ENCODE peak calls at places on chromosomes 6 and 20, in five cellular contexts. One of them, this sample, is unnamed. For H3K27me3, the result is how much of the 10 kb centered on the place peaks cover.

GRCh38 chr6:139659711-139660110 is 285.3 kb upstream of the CITED2 start:
- DNase-seq in PC-3: no peak
- DNase-seq in HCT116: no peak
- DNase-seq in upper lobe of right lung: no peak
- DNase-seq in uterus: no peak
- DNase-seq in this sample: no peak

GRCh38 chr6:154651656-154652055 is 81.6 kb upstream of the SCAF8 start:
- DNase-seq in PC-3: no peak
- DNase-seq in HCT116: no peak
- DNase-seq in upper lobe of right lung: no peak
- DNase-seq in uterus: no peak
- DNase-seq in this sample: peak

GRCh38 chr20:50967621-50968020 is 9.0 kb downstream of the MOCS3 start:
- DNase-seq in PC-3: no peak
- DNase-seq in HCT116: no peak
- DNase-seq in upper lobe of right lung: no peak
- DNase-seq in uterus: no peak
- DNase-seq in this sample: no peak

GRCh38 chr6:148445116-148445515 is 102.5 kb downstream of the SASH1 start:
- DNase-seq in PC-3: peak
- DNase-seq in HCT116: no peak
- DNase-seq in upper lobe of right lung: no peak
- DNase-seq in uterus: no peak
- DNase-seq in this sample: peak

GRCh38 chr6:44464051-44464450 is 76.5 kb downstream of the CDC5L start:
- DNase-seq in PC-3: no peak
- DNase-seq in HCT116: no peak
- DNase-seq in upper lobe of right lung: no peak
- DNase-seq in uterus: no peak
- DNase-seq in this sample: no peak

GRCh38 chr6:81863123-81863522 is 110.6 kb upstream of the TENT5A start:
- DNase-seq in PC-3: no peak
- DNase-seq in HCT116: no peak
- DNase-seq in upper lobe of right lung: no peak
- DNase-seq in uterus: no peak
- DNase-seq in this sample: no peak

GRCh38 chr20:44527716-44528199 is 5.9 kb upstream of the SERINC3 start:
- DNase-seq in PC-3: no peak
- DNase-seq in HCT116: no peak
- DNase-seq in upper lobe of right lung: no peak
- DNase-seq in uterus: no peak
- DNase-seq in this sample: no peak

GRCh38 chr6:33217246-33217645 is 8.9 kb downstream of the RING1 start:
- DNase-seq in PC-3: no peak
- DNase-seq in HCT116: no peak
- DNase-seq in upper lobe of right lung: no peak
- DNase-seq in uterus: no peak
- DNase-seq in this sample: peak

GRCh38 chr6:34178361-34179105 is 32.6 kb upstream of the GRM4 start:
- DNase-seq in PC-3: no peak
- DNase-seq in HCT116: no peak
- DNase-seq in upper lobe of right lung: peak
- DNase-seq in uterus: no peak
- DNase-seq in this sample: no peak

GRCh38 chr20:43857932-43858331 is 56.7 kb upstream of the TOX2 start:
- DNase-seq in PC-3: no peak
- DNase-seq in HCT116: no peak
- DNase-seq in upper lobe of right lung: no peak
- DNase-seq in uterus: no peak
- DNase-seq in this sample: no peak

GRCh38 chr6:162409986-162410715 is 317.4 kb downstream of the PRKN start:
- DNase-seq in PC-3: no peak
- DNase-seq in HCT116: no peak
- DNase-seq in upper lobe of right lung: no peak
- DNase-seq in uterus: no peak
- DNase-seq in this sample: no peak

GRCh38 chr6:85703359-85703758 is 60.7 kb upstream of the SYNCRIP start:
- DNase-seq in PC-3: no peak
- DNase-seq in HCT116: no peak
- DNase-seq in upper lobe of right lung: no peak
- DNase-seq in uterus: no peak
- DNase-seq in this sample: no peak

GRCh38 chr6:140091895-140092294 is 717.4 kb upstream of the CITED2 start:
- DNase-seq in PC-3: no peak
- DNase-seq in HCT116: no peak
- DNase-seq in upper lobe of right lung: no peak
- DNase-seq in uterus: no peak
- DNase-seq in this sample: no peak

GRCh38 chr6:120682145-120682544 is 652.1 kb downstream of the TBC1D32 start:
- DNase-seq in PC-3: no peak
- DNase-seq in HCT116: no peak
- DNase-seq in upper lobe of right lung: no peak
- DNase-seq in uterus: no peak
- DNase-seq in this sample: no peak

GRCh38 chr6:138531387-138531786 is 32.1 kb upstream of the NHSL1 start:
- DNase-seq in PC-3: no peak
- DNase-seq in HCT116: no peak
- DNase-seq in upper lobe of right lung: no peak
- DNase-seq in uterus: no peak
- DNase-seq in this sample: no peak

GRCh38 chr6:22785036-22785435 is 215.7 kb downstream of the HDGFL1 start:
- DNase-seq in PC-3: no peak
- DNase-seq in HCT116: no peak
- DNase-seq in upper lobe of right lung: no peak
- DNase-seq in uterus: no peak
- DNase-seq in this sample: no peak

GRCh38 chr6:83696674-83697073 is 12.2 kb downstream of the SNAP91 start:
- DNase-seq in PC-3: peak
- DNase-seq in HCT116: no peak
- DNase-seq in upper lobe of right lung: no peak
- DNase-seq in uterus: no peak
- DNase-seq in this sample: peak

GRCh38 chr20:25040438-25040831 is 17.5 kb downstream of the ACSS1 start:
- DNase-seq in PC-3: peak
- DNase-seq in HCT116: no peak
- DNase-seq in upper lobe of right lung: peak
- DNase-seq in uterus: peak
- DNase-seq in this sample: no peak

GRCh38 chr6:21780601-21781000 is 187.1 kb downstream of the SOX4 start:
- DNase-seq in PC-3: no peak
- DNase-seq in HCT116: no peak
- DNase-seq in upper lobe of right lung: no peak
- DNase-seq in uterus: no peak
- DNase-seq in this sample: no peak

GRCh38 chr6:33607784-33608161 is 13.3 kb upstream of the ITPR3 start:
- DNase-seq in PC-3: peak
- DNase-seq in HCT116: peak
- DNase-seq in upper lobe of right lung: no peak
- DNase-seq in uterus: no peak
- DNase-seq in this sample: no peak

GRCh38 chr6:167079853-167080297 is 43.0 kb upstream of the CCR6 start:
- DNase-seq in PC-3: no peak
- DNase-seq in HCT116: no peak
- DNase-seq in upper lobe of right lung: no peak
- DNase-seq in uterus: no peak
- DNase-seq in this sample: no peak

GRCh38 chr6:34115396-34116314 is 30.2 kb downstream of the GRM4 start:
- DNase-seq in PC-3: peak
- DNase-seq in HCT116: no peak
- DNase-seq in upper lobe of right lung: no peak
- DNase-seq in uterus: no peak
- DNase-seq in this sample: no peak

GRCh38 chr6:157487110-157487773 is 106.3 kb downstream of the ZDHHC14 start:
- DNase-seq in PC-3: no peak
- DNase-seq in HCT116: no peak
- DNase-seq in upper lobe of right lung: no peak
- DNase-seq in uterus: no peak
- DNase-seq in this sample: no peak

GRCh38 chr20:10357974-10358373 is 76.0 kb downstream of the MKKS start:
- DNase-seq in PC-3: no peak
- DNase-seq in HCT116: no peak
- DNase-seq in upper lobe of right lung: no peak
- DNase-seq in uterus: no peak
- DNase-seq in this sample: no peak
- TF ChIP-seq CTCF in PC-3: peak
- TF ChIP-seq CTCF in HCT116: peak
- TF ChIP-seq CTCF in upper lobe of right lung: peak
- TF ChIP-seq CTCF in uterus: no peak
- TF ChIP-seq CTCF in this sample: peak

DNA sequence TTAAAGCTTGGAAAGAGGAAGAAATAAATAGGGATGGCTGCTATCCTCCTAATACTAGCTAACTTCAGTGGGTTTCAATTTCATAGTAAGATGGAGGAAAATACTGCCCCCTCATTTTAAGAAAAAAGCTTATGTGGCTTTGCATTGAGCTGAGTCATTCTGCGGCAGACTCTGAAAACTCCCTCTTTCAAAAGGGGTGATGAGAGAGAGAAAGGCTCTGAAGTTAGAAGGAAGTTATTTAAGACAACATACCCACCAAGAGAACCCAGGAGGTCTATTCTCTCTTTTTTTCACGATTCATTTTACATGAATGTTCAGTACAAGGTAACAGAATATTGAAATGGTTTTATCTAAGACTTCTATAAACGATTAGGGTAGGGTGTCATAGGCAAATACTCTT is 4.5 kb downstream of the PRDM13 start:
- DNase-seq in PC-3: no peak
- DNase-seq in HCT116: no peak
- DNase-seq in upper lobe of right lung: no peak
- DNase-seq in uterus: no peak
- DNase-seq in this sample: no peak
- H3K27me3 ChIP-seq in PC-3: under half
- H3K27me3 ChIP-seq in HCT116: under half
- H3K27me3 ChIP-seq in upper lobe of right lung: half or more
- H3K27me3 ChIP-seq in uterus: under half
- H3K27me3 ChIP-seq in this sample: half or more

DNA sequence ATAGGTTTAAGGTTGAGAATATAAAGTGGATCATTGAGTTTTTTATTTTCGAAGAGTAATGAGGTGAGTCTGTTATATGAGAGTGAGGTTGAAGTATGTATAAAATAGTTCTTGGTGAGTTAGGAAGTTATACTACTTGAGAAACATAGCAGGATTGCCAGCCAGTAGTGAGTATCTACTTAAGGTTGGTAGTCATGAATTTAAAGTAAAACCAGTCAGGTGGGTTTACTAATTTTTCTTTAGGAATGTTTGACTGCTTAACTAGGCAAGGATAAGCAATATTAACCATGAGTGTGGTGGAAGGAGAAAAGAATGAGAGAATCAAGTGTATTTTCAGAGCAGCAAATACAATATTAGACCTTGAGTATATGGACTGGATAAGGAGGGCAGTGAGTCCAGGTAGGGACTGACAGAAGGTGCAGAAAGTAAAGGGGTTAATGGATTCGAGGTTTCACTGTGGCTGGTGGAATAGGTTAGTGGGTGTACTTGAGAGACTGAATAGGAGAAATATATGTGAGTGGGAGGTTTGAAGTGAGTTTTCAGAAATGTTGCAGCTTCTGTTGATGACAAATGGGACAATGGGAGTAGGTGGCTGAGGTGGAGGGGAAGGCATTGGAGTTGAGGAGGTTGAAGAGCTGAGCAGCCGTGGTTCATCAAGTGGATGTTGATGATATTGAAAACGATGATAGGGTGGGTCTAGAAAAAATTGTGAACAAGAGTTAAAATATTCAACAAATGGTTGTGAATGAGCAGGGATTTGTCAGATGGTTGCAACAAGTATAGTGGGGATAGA is 232.5 kb upstream of the ASCC3 start:
- DNase-seq in PC-3: peak
- DNase-seq in HCT116: no peak
- DNase-seq in upper lobe of right lung: no peak
- DNase-seq in uterus: no peak
- DNase-seq in this sample: no peak
- H3K27ac ChIP-seq in PC-3: no peak
- H3K27ac ChIP-seq in HCT116: no peak
- H3K27ac ChIP-seq in upper lobe of right lung: no peak
- H3K27ac ChIP-seq in uterus: no peak
- H3K27ac ChIP-seq in this sample: no peak

GRCh38 chr6:135623979-135624378 is 126.4 kb upstream of the AHI1 start:
- DNase-seq in PC-3: no peak
- DNase-seq in HCT116: no peak
- DNase-seq in upper lobe of right lung: no peak
- DNase-seq in uterus: no peak
- DNase-seq in this sample: no peak
- TF ChIP-seq CTCF in PC-3: no peak
- TF ChIP-seq CTCF in HCT116: no peak
- TF ChIP-seq CTCF in upper lobe of right lung: no peak
- TF ChIP-seq CTCF in uterus: no peak
- TF ChIP-seq CTCF in this sample: no peak

DNA sequence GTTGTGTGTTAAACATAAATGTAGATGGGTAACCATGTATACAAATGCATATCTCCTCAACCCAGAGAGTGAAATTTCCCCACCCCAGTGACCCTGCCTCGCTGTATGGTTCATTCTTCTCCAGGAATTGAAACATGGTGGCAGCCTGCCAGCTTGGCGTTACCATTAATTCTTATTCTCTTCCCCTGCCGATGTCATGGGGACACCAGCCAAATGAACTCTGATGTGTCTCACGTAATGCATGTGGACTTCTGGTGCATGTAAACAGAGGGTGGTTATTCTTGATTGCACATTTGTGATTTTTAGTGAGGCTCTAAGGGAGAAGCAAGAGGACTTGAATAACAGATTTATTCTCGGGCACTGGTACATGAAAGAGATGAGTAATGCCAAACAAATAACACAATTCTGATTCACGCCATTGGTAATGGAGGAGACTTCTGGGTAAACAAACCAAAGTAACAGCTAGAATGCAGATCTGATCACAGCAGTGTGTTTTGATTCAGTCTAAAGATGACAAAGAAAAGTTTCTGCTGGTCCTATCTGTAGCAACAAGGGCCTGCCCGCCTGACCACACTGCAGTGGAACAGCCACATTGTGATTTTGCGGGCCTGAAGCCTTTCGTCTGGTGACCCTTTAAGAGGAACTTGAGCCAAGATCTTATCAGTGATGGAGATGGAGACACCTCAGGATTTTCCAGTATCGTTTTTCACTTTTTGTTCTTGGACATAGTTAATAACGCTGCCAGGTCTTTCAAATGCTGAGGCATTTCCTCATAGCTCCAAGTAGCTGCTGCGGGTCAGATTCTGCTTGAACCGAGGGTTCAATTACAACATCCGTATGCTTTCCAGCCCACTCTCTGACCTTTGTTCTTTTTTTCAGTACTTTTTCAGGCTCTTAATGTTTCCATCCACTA is 171.8 kb upstream of the AKAP12 start:
- DNase-seq in PC-3: peak
- DNase-seq in HCT116: peak
- DNase-seq in upper lobe of right lung: no peak
- DNase-seq in uterus: peak
- DNase-seq in this sample: peak
- H3K27me3 ChIP-seq in PC-3: under half
- H3K27me3 ChIP-seq in HCT116: under half
- H3K27me3 ChIP-seq in upper lobe of right lung: under half
- H3K27me3 ChIP-seq in uterus: under half
- H3K27me3 ChIP-seq in this sample: under half

This sample was measured in foreskin keratinocyte.